ENCODE peak calls at places on chromosomes 12 and 14, in five cellular contexts. O is T-helper 2 cell, U is foreskin fibroblast, R is OCI-LY7, V is dorsolateral prefrontal cortex. B is an unnamed sample.

GRCh38 chr12:104835317-104835716 is 122.8 kb downstream of the SLC41A2 start:
- DNase-seq in U (no peak), V (no peak), R (no peak), O (no peak), B (no peak)

GRCh38 chr14:92209141-92209540 is 87.4 kb downstream of the CPSF2 start:
- DNase-seq in U (no peak), R (no peak), V (no peak), O (no peak), B (no peak)

GRCh38 chr14:104134061-104134965 is 4.1 kb upstream of the KIF26A start:
- DNase-seq in R (no peak), U (no peak), O (no peak), V (no peak), B (no peak)

GRCh38 chr14:33901429-33902155 is 49.3 kb downstream of the EGLN3 start:
- DNase-seq in R (no peak), V (no peak), O (no peak), U (no peak), B (no peak)

GRCh38 chr14:50812180-50812579 is 18.8 kb downstream of the NIN start:
- DNase-seq in U (no peak), V (no peak), O (no peak), R (no peak), B (no peak)

GRCh38 chr14:21924479-21924878 is 250.9 kb upstream of the OR4E1 start:
- DNase-seq in U (no peak), R (peak), V (no peak), O (peak), B (no peak)

GRCh38 chr14:102941419-102942011 is 19.1 kb downstream of the AMN start:
- DNase-seq in U (no peak), O (no peak), R (peak), V (no peak), B (no peak)

GRCh38 chr12:12582895-12583303 is 20.2 kb upstream of the DUSP16 start:
- DNase-seq in U (peak), R (no peak), V (no peak), O (peak), B (peak)

GRCh38 chr12:94100254-94100653 is 48.1 kb upstream of the PLXNC1 start:
- DNase-seq in U (no peak), V (no peak), R (no peak), O (no peak), B (peak)

GRCh38 chr12:11202811-11203210 is 16.1 kb upstream of the TAS2R42 start:
- DNase-seq in O (no peak), U (peak), R (no peak), V (no peak), B (no peak)

GRCh38 chr12:124565656-124566180 is 1.7 kb downstream of the NCOR2 start:
- DNase-seq in U (no peak), V (no peak), O (no peak), R (no peak), B (no peak)

GRCh38 chr12:92030618-92031017 is 115.0 kb downstream of the BTG1 start:
- DNase-seq in O (peak), U (peak), V (peak), R (peak), B (peak)

GRCh38 chr12:112166051-112167015 is 41.0 kb downstream of the TRAFD1 start:
- DNase-seq in U (no peak), R (no peak), V (no peak), O (no peak), B (no peak)

GRCh38 chr14:104971447-104972240 is 6.5 kb downstream of the AHNAK2 start:
- DNase-seq in V (no peak), U (no peak), R (no peak), O (no peak), B (no peak)

GRCh38 chr14:90336401-90336800 is 4.7 kb upstream of the NRDE2 start:
- DNase-seq in O (no peak), V (no peak), R (no peak), U (no peak), B (no peak)

GRCh38 chr14:88895116-88895515 is 70.7 kb downstream of the TTC8 start:
- DNase-seq in V (no peak), O (no peak), R (no peak), U (peak), B (peak)

GRCh38 chr14:104238424-104239184 is 100.2 kb downstream of the KIF26A start:
- DNase-seq in O (no peak), V (no peak), U (no peak), R (no peak), B (no peak)

GRCh38 chr12:14410177-14410576 is 44.7 kb downstream of the ATF7IP start:
- DNase-seq in V (no peak), O (no peak), U (no peak), R (no peak), B (peak)

GRCh38 chr12:111937429-111937828 is 75.5 kb downstream of the TMEM116 start:
- DNase-seq in V (no peak), O (no peak), U (no peak), R (no peak), B (peak)

GRCh38 chr14:96424104-96424989 is 32.4 kb downstream of the AK7 start:
- DNase-seq in V (no peak), O (peak), U (peak), R (peak), B (peak)

GRCh38 chr14:53692451-53693330 is 263.9 kb downstream of the BMP4 start:
- DNase-seq in O (no peak), U (no peak), V (no peak), R (no peak), B (no peak)

GRCh38 chr14:96039633-96040311 is 610 bp downstream of the C14orf132 start:
- DNase-seq in O (no peak), V (peak), U (no peak), R (no peak), B (peak)

GRCh38 chr14:32763673-32764072 is 175.0 kb upstream of the NPAS3 start:
- DNase-seq in U (no peak), R (no peak), O (no peak), V (no peak), B (no peak)

GRCh38 chr14:95452176-95452889 is 64.1 kb downstream of the SYNE3 start:
- DNase-seq in U (no peak), O (peak), R (peak), V (no peak), B (no peak)

GRCh38 chr12:95733156-95733825 is 57.3 kb downstream of the NTN4 start:
- DNase-seq in O (no peak), U (peak), V (no peak), R (no peak), B (peak)

GRCh38 chr14:68797180-68797670 is 4.4 kb upstream of the ZFP36L1 start:
- DNase-seq in V (no peak), O (no peak), U (no peak), R (no peak), B (no peak)

GRCh38 chr14:104335176-104335575 is 196.8 kb downstream of the KIF26A start:
- DNase-seq in O (no peak), U (no peak), R (no peak), V (no peak), B (no peak)

GRCh38 chr14:94051115-94051514 is 25.0 kb downstream of the OTUB2 start:
- DNase-seq in V (peak), O (no peak), U (peak), R (peak), B (peak)

GRCh38 chr12:45634273-45634917 is 95.1 kb upstream of the ARID2 start:
- DNase-seq in U (no peak), O (no peak), V (no peak), R (no peak), B (no peak)

GRCh38 chr12:93164103-93164880 is 213.4 kb upstream of the NUDT4 start:
- DNase-seq in R (no peak), U (no peak), O (no peak), V (no peak), B (no peak)

GRCh38 chr14:53652068-53652467 is 304.6 kb downstream of the BMP4 start:
- DNase-seq in U (no peak), R (no peak), O (no peak), V (no peak), B (no peak)

GRCh38 chr12:88648625-88649024 is 68.4 kb upstream of the KITLG start:
- DNase-seq in R (no peak), O (no peak), U (no peak), V (no peak), B (no peak)

GRCh38 chr14:34835312-34835711 is 39.8 kb downstream of the BAZ1A start:
- DNase-seq in U (no peak), R (no peak), O (no peak), V (no peak), B (no peak)

GRCh38 chr14:73589128-73589527 is 2.5 kb upstream of the ACOT4 start:
- DNase-seq in O (no peak), U (no peak), V (no peak), R (no peak), B (no peak)

GRCh38 chr14:94932589-94932988 is 162.7 kb upstream of the GSC start:
- DNase-seq in U (no peak), O (no peak), V (no peak), R (no peak), B (no peak)

B was measured in astrocyte.